ENCODE peak calls at places on chromosomes 5 and 9, in four cellular contexts. M, W, G and K are unnamed samples.

GRCh38 chr5:100667021-100667671 is 132.0 kb downstream of the FAM174A start:
- DNase-seq in M (no peak), W (peak), G (no peak), K (no peak)

GRCh38 chr5:112738180-112738560 is 485 bp downstream of the APC start:
- DNase-seq in M (no peak), W (no peak), G (no peak), K (peak)

GRCh38 chr5:177452688-177453638 is 6.3 kb downstream of the PRR7 start:
- DNase-seq in M (no peak), W (peak), G (no peak), K (no peak)

GRCh38 chr5:126809932-126810331 is 33.0 kb downstream of the LMNB1 start:
- DNase-seq in M (no peak), W (no peak), G (no peak), K (no peak)

GRCh38 chr9:35333551-35333950 is 156.4 kb upstream of the RUSC2 start:
- DNase-seq in M (no peak), W (peak), G (no peak), K (no peak)

GRCh38 chr5:4230905-4231561 is 635.4 kb downstream of the IRX1 start:
- DNase-seq in M (no peak), W (no peak), G (no peak), K (peak)

GRCh38 chr5:170252710-170253350 is 20.0 kb downstream of the C5orf58 start:
- DNase-seq in M (no peak), W (no peak), G (no peak), K (no peak)

GRCh38 chr5:35024911-35025510 is 22.7 kb downstream of the AGXT2 start:
- DNase-seq in M (no peak), W (no peak), G (no peak), K (no peak)

GRCh38 chr5:31131381-31131811 is 62.1 kb upstream of the CDH6 start:
- DNase-seq in M (no peak), W (no peak), G (no peak), K (no peak)

GRCh38 chr5:110354341-110354740 is 372.1 kb downstream of the TMEM232 start:
- DNase-seq in M (no peak), W (no peak), G (no peak), K (no peak)

GRCh38 chr5:174045470-174046025 is at the start of gene NSG2:
- DNase-seq in M (peak), W (peak), G (no peak), K (peak)

GRCh38 chr9:122474561-122474960 is 3.2 kb downstream of the OR1J1 start:
- DNase-seq in M (no peak), W (no peak), G (no peak), K (no peak)

GRCh38 chr9:122475717-122476116 is 2.0 kb downstream of the OR1J1 start:
- DNase-seq in M (no peak), W (no peak), G (no peak), K (no peak)

GRCh38 chr9:122477346-122477745 is 380 bp downstream of the OR1J1 start:
- DNase-seq in M (no peak), W (no peak), G (no peak), K (no peak)

DNA sequence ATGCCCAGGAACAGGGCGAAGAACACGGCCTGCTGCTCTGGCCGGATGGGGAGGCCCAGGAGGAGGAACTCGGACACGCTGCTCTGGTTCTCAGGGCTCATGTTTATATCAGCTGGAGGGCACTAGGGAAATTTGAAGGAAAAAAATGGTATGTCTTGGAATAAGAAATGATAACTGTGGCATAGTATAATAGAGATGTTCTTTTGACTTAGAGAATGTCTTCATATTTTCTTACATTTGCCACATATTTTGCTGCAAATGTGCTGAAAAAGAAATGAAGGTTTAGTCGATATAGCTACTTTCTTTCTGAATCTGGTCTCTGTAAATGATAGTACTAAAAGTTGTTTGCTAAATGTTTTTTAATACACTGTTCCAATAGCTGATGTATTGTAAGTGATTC is at the start of gene OR1J1:
- DNase-seq in M (no peak), W (no peak), G (no peak), K (no peak)
- H3K27ac ChIP-seq in M (no peak), W (no peak), G (no peak), K (no peak)

DNA sequence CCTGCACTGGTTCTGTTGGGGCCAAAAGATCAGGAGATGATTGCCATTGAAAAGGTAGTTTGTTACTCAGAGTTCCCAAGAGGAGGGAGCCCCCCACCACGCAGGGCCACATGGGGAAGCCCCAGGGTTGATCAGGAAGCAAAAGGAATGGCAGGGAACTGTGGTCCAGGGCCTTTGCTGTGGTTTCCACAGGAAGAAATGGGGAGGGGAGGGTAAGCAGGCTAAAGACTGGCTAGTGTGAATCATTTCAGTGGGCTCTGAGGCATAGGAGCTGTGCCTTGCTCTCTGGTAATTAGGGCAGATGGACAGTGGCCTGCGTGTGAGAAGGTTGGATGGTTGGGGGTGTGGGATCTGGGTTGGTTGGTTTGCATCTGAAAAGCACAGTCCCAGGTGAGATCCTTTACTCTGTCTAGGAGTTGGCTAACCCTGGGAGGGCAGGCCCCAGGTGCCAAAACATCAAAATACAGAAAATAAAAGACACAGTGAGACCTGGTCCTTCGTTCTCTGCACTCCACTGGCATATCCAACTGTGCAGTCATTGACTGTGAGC is 66.1 kb downstream of the PTPDC1 start:
- DNase-seq in M (no peak), W (no peak), G (no peak), K (no peak)
- H3K27ac ChIP-seq in M (no peak), W (no peak), G (no peak), K (no peak)

DNA sequence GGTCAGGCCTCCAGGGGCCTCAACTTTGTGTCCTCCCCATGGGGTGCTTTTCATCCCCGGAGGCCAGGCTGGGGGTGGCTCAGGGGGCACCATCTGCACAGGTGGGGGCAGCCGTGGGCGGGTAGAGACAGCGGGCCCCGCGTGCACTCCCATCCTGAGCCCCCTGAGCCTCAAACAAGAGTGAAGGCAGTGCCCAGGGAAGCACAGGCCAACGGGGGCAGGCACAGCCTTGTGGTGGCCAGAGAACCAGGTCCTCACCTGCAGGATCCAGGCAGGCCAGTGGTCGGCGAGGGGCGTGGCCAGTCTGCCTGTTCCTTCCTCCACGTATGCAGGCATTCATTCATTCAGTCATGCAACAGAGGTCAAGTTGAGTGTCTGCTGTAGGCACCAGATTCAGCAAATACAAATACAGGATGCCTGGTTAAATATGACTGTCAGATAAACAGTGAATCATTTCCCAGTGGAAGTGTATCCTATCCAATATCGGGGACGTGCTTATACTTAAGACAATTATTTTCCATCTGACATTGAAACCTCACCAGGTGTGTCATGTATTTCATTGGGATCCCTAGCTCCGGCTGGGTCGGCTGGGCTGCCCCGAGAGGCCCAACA is 22.3 kb downstream of the KCNT1 start:
- DNase-seq in M (no peak), W (peak), G (no peak), K (no peak)
- H3K27ac ChIP-seq in M (no peak), W (peak), G (no peak), K (no peak)

DNA sequence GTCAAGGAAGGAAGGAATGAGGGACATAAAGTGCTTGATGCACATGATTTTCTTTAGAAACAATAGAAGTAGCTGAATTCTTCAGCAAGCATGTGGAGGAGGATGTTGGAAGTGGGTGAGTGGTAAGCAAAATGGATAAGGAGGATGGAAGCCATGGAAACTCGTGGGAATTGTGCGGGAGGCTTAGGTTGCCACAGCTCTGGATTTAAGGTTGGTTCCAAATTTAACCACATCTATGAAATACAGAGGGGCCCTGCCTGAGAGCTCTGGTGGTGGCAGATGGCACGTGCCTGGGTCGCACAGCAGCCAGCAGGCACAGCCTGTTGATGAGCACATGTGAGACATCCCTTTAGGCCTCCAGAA is 284.7 kb downstream of the SMARCA2 start:
- DNase-seq in M (no peak), W (no peak), G (no peak), K (no peak)
- H3K27ac ChIP-seq in M (no peak), W (no peak), G (no peak), K (peak)

DNA sequence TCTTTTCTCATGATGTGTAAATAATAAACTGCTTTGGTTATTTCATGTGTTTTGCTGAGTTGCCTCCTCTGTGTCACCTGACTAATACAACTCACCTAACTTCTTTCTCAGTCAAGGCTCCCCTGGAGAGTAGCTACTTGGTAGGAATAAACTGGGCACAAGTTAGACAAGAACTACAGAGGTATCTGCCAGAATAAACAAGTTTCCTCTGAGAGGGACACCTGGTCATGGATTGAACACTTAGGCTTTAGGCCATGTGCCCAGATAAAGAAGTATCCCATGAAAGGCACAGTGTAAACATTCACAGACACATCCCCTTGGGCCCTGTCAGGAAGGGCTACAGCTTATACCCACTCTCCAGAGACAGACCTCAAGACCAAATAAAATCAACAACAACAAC is 532.5 kb downstream of the KIF4B start:
- DNase-seq in M (no peak), W (no peak), G (no peak), K (no peak)
- H3K27ac ChIP-seq in M (no peak), W (no peak), G (no peak), K (no peak)

GRCh38 chr5:32639943-32640342 is 54.6 kb downstream of the SUB1 start:
- DNase-seq in M (no peak), W (no peak), G (no peak), K (no peak)
- H3K27ac ChIP-seq in M (no peak), W (no peak), G (no peak), K (no peak)

GRCh38 chr5:96434201-96434645 is 1.2 kb upstream of the PCSK1 start:
- DNase-seq in M (peak), W (peak), G (no peak), K (peak)

GRCh38 chr5:96427823-96428222 is 5.2 kb downstream of the PCSK1 start:
- DNase-seq in M (no peak), W (peak), G (no peak), K (no peak)

GRCh38 chr5:96432245-96433065 is 593 bp downstream of the PCSK1 start:
- DNase-seq in M (no peak), W (peak), G (no peak), K (no peak)

GRCh38 chr5:96433066-96433447 is at the start of gene PCSK1:
- DNase-seq in M (no peak), W (no peak), G (no peak), K (peak)

GRCh38 chr5:96431376-96432244 is 1.4 kb downstream of the PCSK1 start:
- DNase-seq in M (no peak), W (no peak), G (no peak), K (no peak)
- H3K27ac ChIP-seq in M (no peak), W (no peak), G (no peak), K (no peak)

GRCh38 chr5:132371603-132371994 is 2.1 kb downstream of the SLC22A5 start:
- DNase-seq in M (no peak), W (no peak), G (no peak), K (no peak)

GRCh38 chr5:132372122-132372521 is 2.6 kb downstream of the SLC22A5 start:
- DNase-seq in M (no peak), W (no peak), G (no peak), K (no peak)

GRCh38 chr5:132369471-132370240 is at the start of gene SLC22A5:
- DNase-seq in M (no peak), W (peak), G (peak), K (no peak)

GRCh38 chr5:132370241-132370820 is 821 bp downstream of the SLC22A5 start:
- DNase-seq in M (no peak), W (no peak), G (no peak), K (no peak)

DNA sequence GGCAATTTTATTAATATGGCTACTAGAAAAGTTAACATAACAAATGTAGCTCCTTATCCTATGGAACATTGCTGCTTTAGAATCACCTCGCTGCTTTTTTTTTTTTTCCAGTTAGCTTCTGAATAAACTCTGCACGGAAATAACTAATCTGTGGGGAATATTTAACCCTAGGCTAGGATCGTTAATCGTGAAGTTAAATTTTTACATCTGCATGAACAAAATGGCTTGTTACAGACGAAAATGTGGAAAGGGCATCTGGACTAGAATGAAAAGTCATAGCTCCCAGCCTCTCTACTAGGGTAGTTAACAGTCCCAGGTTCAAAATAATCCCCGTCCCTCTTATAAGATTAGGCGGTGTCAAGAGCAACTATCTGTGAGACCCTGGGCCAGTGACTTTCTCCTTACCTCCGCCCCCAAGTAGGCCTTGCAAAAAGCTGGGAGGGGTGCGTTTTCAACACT is 469 bp upstream of the SLC22A5 start:
- DNase-seq in M (no peak), W (no peak), G (no peak), K (no peak)
- H3K27ac ChIP-seq in M (no peak), W (no peak), G (peak), K (peak)